ENCODE peak calls at places on chromosomes 3 and 15, in seven cellular contexts. One of them, this sample, is unnamed.

GRCh38 chr15:73859236-73859635 is 14.1 kb upstream of the TBC1D21 start:
- DNase-seq in tibial artery: no peak
- DNase-seq in GM12892: no peak
- DNase-seq in DMS79 treated with DMSO at 0.1 percent for 48 hours: no peak
- DNase-seq in fibroblast of lung: no peak
- DNase-seq in stimulated activated CD8-positive, alpha-beta memory T cell treated with anti-CD3 and anti-CD28 coated beads, Interleukin-12 subunit alpha, Interleukin-12 subunit beta, amount 100 ng/mL, for 1 hour: no peak
- DNase-seq in renal cortical epithelial cell: no peak
- DNase-seq in this sample: no peak

GRCh38 chr3:123755085-123755484 is 129.0 kb downstream of the MYLK start:
- DNase-seq in tibial artery: no peak
- DNase-seq in GM12892: no peak
- DNase-seq in DMS79 treated with DMSO at 0.1 percent for 48 hours: no peak
- DNase-seq in fibroblast of lung: no peak
- DNase-seq in stimulated activated CD8-positive, alpha-beta memory T cell treated with anti-CD3 and anti-CD28 coated beads, Interleukin-12 subunit alpha, Interleukin-12 subunit beta, amount 100 ng/mL, for 1 hour: no peak
- DNase-seq in renal cortical epithelial cell: peak
- DNase-seq in this sample: no peak

GRCh38 chr15:84611631-84612030 is 10.8 kb downstream of the ZSCAN2 start:
- DNase-seq in tibial artery: no peak
- DNase-seq in GM12892: no peak
- DNase-seq in DMS79 treated with DMSO at 0.1 percent for 48 hours: no peak
- DNase-seq in fibroblast of lung: no peak
- DNase-seq in stimulated activated CD8-positive, alpha-beta memory T cell treated with anti-CD3 and anti-CD28 coated beads, Interleukin-12 subunit alpha, Interleukin-12 subunit beta, amount 100 ng/mL, for 1 hour: no peak
- DNase-seq in renal cortical epithelial cell: no peak
- DNase-seq in this sample: no peak

GRCh38 chr15:77966540-77967290 is 110.8 kb downstream of the TBC1D2B start:
- DNase-seq in tibial artery: no peak
- DNase-seq in GM12892: no peak
- DNase-seq in DMS79 treated with DMSO at 0.1 percent for 48 hours: peak
- DNase-seq in fibroblast of lung: peak
- DNase-seq in stimulated activated CD8-positive, alpha-beta memory T cell treated with anti-CD3 and anti-CD28 coated beads, Interleukin-12 subunit alpha, Interleukin-12 subunit beta, amount 100 ng/mL, for 1 hour: peak
- DNase-seq in renal cortical epithelial cell: peak
- DNase-seq in this sample: no peak

GRCh38 chr15:90432253-90432652 is 44.2 kb downstream of the IQGAP1 start:
- DNase-seq in tibial artery: no peak
- DNase-seq in GM12892: no peak
- DNase-seq in DMS79 treated with DMSO at 0.1 percent for 48 hours: no peak
- DNase-seq in fibroblast of lung: no peak
- DNase-seq in stimulated activated CD8-positive, alpha-beta memory T cell treated with anti-CD3 and anti-CD28 coated beads, Interleukin-12 subunit alpha, Interleukin-12 subunit beta, amount 100 ng/mL, for 1 hour: no peak
- DNase-seq in renal cortical epithelial cell: no peak
- DNase-seq in this sample: no peak

GRCh38 chr3:197454014-197454413 is 101.8 kb downstream of the BDH1 start:
- DNase-seq in tibial artery: no peak
- DNase-seq in GM12892: no peak
- DNase-seq in DMS79 treated with DMSO at 0.1 percent for 48 hours: peak
- DNase-seq in fibroblast of lung: peak
- DNase-seq in stimulated activated CD8-positive, alpha-beta memory T cell treated with anti-CD3 and anti-CD28 coated beads, Interleukin-12 subunit alpha, Interleukin-12 subunit beta, amount 100 ng/mL, for 1 hour: no peak
- DNase-seq in renal cortical epithelial cell: peak
- DNase-seq in this sample: no peak

GRCh38 chr3:136343873-136344281 is 93.7 kb downstream of the PCCB start:
- DNase-seq in tibial artery: peak
- DNase-seq in GM12892: no peak
- DNase-seq in DMS79 treated with DMSO at 0.1 percent for 48 hours: peak
- DNase-seq in fibroblast of lung: peak
- DNase-seq in stimulated activated CD8-positive, alpha-beta memory T cell treated with anti-CD3 and anti-CD28 coated beads, Interleukin-12 subunit alpha, Interleukin-12 subunit beta, amount 100 ng/mL, for 1 hour: no peak
- DNase-seq in renal cortical epithelial cell: peak
- DNase-seq in this sample: peak

GRCh38 chr3:104810896-104811295 is 555.8 kb upstream of the ALCAM start:
- DNase-seq in tibial artery: no peak
- DNase-seq in GM12892: no peak
- DNase-seq in DMS79 treated with DMSO at 0.1 percent for 48 hours: no peak
- DNase-seq in fibroblast of lung: no peak
- DNase-seq in stimulated activated CD8-positive, alpha-beta memory T cell treated with anti-CD3 and anti-CD28 coated beads, Interleukin-12 subunit alpha, Interleukin-12 subunit beta, amount 100 ng/mL, for 1 hour: no peak
- DNase-seq in renal cortical epithelial cell: no peak
- DNase-seq in this sample: no peak

GRCh38 chr3:149934524-149934923 is 36.2 kb downstream of the PFN2 start:
- DNase-seq in tibial artery: peak
- DNase-seq in GM12892: no peak
- DNase-seq in DMS79 treated with DMSO at 0.1 percent for 48 hours: no peak
- DNase-seq in fibroblast of lung: peak
- DNase-seq in stimulated activated CD8-positive, alpha-beta memory T cell treated with anti-CD3 and anti-CD28 coated beads, Interleukin-12 subunit alpha, Interleukin-12 subunit beta, amount 100 ng/mL, for 1 hour: no peak
- DNase-seq in renal cortical epithelial cell: peak
- DNase-seq in this sample: peak

GRCh38 chr3:180680097-180680430 is 775 bp upstream of the CCDC39 start:
- DNase-seq in tibial artery: no peak
- DNase-seq in GM12892: no peak
- DNase-seq in DMS79 treated with DMSO at 0.1 percent for 48 hours: no peak
- DNase-seq in fibroblast of lung: peak
- DNase-seq in stimulated activated CD8-positive, alpha-beta memory T cell treated with anti-CD3 and anti-CD28 coated beads, Interleukin-12 subunit alpha, Interleukin-12 subunit beta, amount 100 ng/mL, for 1 hour: no peak
- DNase-seq in renal cortical epithelial cell: peak
- DNase-seq in this sample: no peak

GRCh38 chr3:52489453-52489852 is 5.7 kb upstream of the STAB1 start:
- DNase-seq in tibial artery: no peak
- DNase-seq in GM12892: no peak
- DNase-seq in DMS79 treated with DMSO at 0.1 percent for 48 hours: no peak
- DNase-seq in fibroblast of lung: no peak
- DNase-seq in stimulated activated CD8-positive, alpha-beta memory T cell treated with anti-CD3 and anti-CD28 coated beads, Interleukin-12 subunit alpha, Interleukin-12 subunit beta, amount 100 ng/mL, for 1 hour: no peak
- DNase-seq in renal cortical epithelial cell: no peak
- DNase-seq in this sample: no peak

GRCh38 chr3:65927576-65927975 is 111.1 kb downstream of the MAGI1 start:
- DNase-seq in tibial artery: no peak
- DNase-seq in GM12892: no peak
- DNase-seq in DMS79 treated with DMSO at 0.1 percent for 48 hours: peak
- DNase-seq in fibroblast of lung: no peak
- DNase-seq in stimulated activated CD8-positive, alpha-beta memory T cell treated with anti-CD3 and anti-CD28 coated beads, Interleukin-12 subunit alpha, Interleukin-12 subunit beta, amount 100 ng/mL, for 1 hour: no peak
- DNase-seq in renal cortical epithelial cell: peak
- DNase-seq in this sample: no peak

GRCh38 chr15:99788156-99788555 is 54.9 kb upstream of the LYSMD4 start:
- DNase-seq in tibial artery: no peak
- DNase-seq in GM12892: no peak
- DNase-seq in DMS79 treated with DMSO at 0.1 percent for 48 hours: no peak
- DNase-seq in fibroblast of lung: no peak
- DNase-seq in stimulated activated CD8-positive, alpha-beta memory T cell treated with anti-CD3 and anti-CD28 coated beads, Interleukin-12 subunit alpha, Interleukin-12 subunit beta, amount 100 ng/mL, for 1 hour: no peak
- DNase-seq in renal cortical epithelial cell: no peak
- DNase-seq in this sample: no peak

GRCh38 chr3:162704991-162705390 is 1208.4 kb downstream of the OTOL1 start:
- DNase-seq in tibial artery: no peak
- DNase-seq in GM12892: no peak
- DNase-seq in DMS79 treated with DMSO at 0.1 percent for 48 hours: no peak
- DNase-seq in fibroblast of lung: no peak
- DNase-seq in stimulated activated CD8-positive, alpha-beta memory T cell treated with anti-CD3 and anti-CD28 coated beads, Interleukin-12 subunit alpha, Interleukin-12 subunit beta, amount 100 ng/mL, for 1 hour: no peak
- DNase-seq in renal cortical epithelial cell: no peak
- DNase-seq in this sample: no peak

GRCh38 chr3:186200746-186201145 is 91.9 kb upstream of the ETV5 start:
- DNase-seq in tibial artery: no peak
- DNase-seq in GM12892: no peak
- DNase-seq in DMS79 treated with DMSO at 0.1 percent for 48 hours: no peak
- DNase-seq in fibroblast of lung: no peak
- DNase-seq in stimulated activated CD8-positive, alpha-beta memory T cell treated with anti-CD3 and anti-CD28 coated beads, Interleukin-12 subunit alpha, Interleukin-12 subunit beta, amount 100 ng/mL, for 1 hour: no peak
- DNase-seq in renal cortical epithelial cell: no peak
- DNase-seq in this sample: no peak

GRCh38 chr3:157204431-157204830 is 44.5 kb upstream of the CCNL1 start:
- DNase-seq in tibial artery: no peak
- DNase-seq in GM12892: no peak
- DNase-seq in DMS79 treated with DMSO at 0.1 percent for 48 hours: no peak
- DNase-seq in fibroblast of lung: peak
- DNase-seq in stimulated activated CD8-positive, alpha-beta memory T cell treated with anti-CD3 and anti-CD28 coated beads, Interleukin-12 subunit alpha, Interleukin-12 subunit beta, amount 100 ng/mL, for 1 hour: no peak
- DNase-seq in renal cortical epithelial cell: peak
- DNase-seq in this sample: no peak

GRCh38 chr15:67369359-67369758 is 114.8 kb downstream of the IQCH start:
- DNase-seq in tibial artery: no peak
- DNase-seq in GM12892: no peak
- DNase-seq in DMS79 treated with DMSO at 0.1 percent for 48 hours: no peak
- DNase-seq in fibroblast of lung: no peak
- DNase-seq in stimulated activated CD8-positive, alpha-beta memory T cell treated with anti-CD3 and anti-CD28 coated beads, Interleukin-12 subunit alpha, Interleukin-12 subunit beta, amount 100 ng/mL, for 1 hour: no peak
- DNase-seq in renal cortical epithelial cell: no peak
- DNase-seq in this sample: no peak

GRCh38 chr3:60755094-60755493 is 496.2 kb downstream of the FHIT start:
- DNase-seq in tibial artery: no peak
- DNase-seq in GM12892: no peak
- DNase-seq in DMS79 treated with DMSO at 0.1 percent for 48 hours: no peak
- DNase-seq in fibroblast of lung: no peak
- DNase-seq in stimulated activated CD8-positive, alpha-beta memory T cell treated with anti-CD3 and anti-CD28 coated beads, Interleukin-12 subunit alpha, Interleukin-12 subunit beta, amount 100 ng/mL, for 1 hour: no peak
- DNase-seq in renal cortical epithelial cell: no peak
- DNase-seq in this sample: no peak

GRCh38 chr3:39707314-39707909 is 102.0 kb upstream of the MYRIP start:
- DNase-seq in tibial artery: no peak
- DNase-seq in GM12892: no peak
- DNase-seq in DMS79 treated with DMSO at 0.1 percent for 48 hours: no peak
- DNase-seq in fibroblast of lung: peak
- DNase-seq in stimulated activated CD8-positive, alpha-beta memory T cell treated with anti-CD3 and anti-CD28 coated beads, Interleukin-12 subunit alpha, Interleukin-12 subunit beta, amount 100 ng/mL, for 1 hour: no peak
- DNase-seq in renal cortical epithelial cell: peak
- DNase-seq in this sample: no peak

GRCh38 chr15:57911247-57911646 is 154.3 kb downstream of the ALDH1A2 start:
- DNase-seq in tibial artery: no peak
- DNase-seq in GM12892: no peak
- DNase-seq in DMS79 treated with DMSO at 0.1 percent for 48 hours: no peak
- DNase-seq in fibroblast of lung: no peak
- DNase-seq in stimulated activated CD8-positive, alpha-beta memory T cell treated with anti-CD3 and anti-CD28 coated beads, Interleukin-12 subunit alpha, Interleukin-12 subunit beta, amount 100 ng/mL, for 1 hour: no peak
- DNase-seq in renal cortical epithelial cell: no peak
- DNase-seq in this sample: no peak

GRCh38 chr15:29736012-29736744 is 86.1 kb downstream of the TJP1 start:
- DNase-seq in tibial artery: no peak
- DNase-seq in GM12892: no peak
- DNase-seq in DMS79 treated with DMSO at 0.1 percent for 48 hours: no peak
- DNase-seq in fibroblast of lung: no peak
- DNase-seq in stimulated activated CD8-positive, alpha-beta memory T cell treated with anti-CD3 and anti-CD28 coated beads, Interleukin-12 subunit alpha, Interleukin-12 subunit beta, amount 100 ng/mL, for 1 hour: no peak
- DNase-seq in renal cortical epithelial cell: peak
- DNase-seq in this sample: no peak

GRCh38 chr3:114411292-114411691 is 117.5 kb downstream of the TIGIT start:
- DNase-seq in tibial artery: no peak
- DNase-seq in GM12892: no peak
- DNase-seq in DMS79 treated with DMSO at 0.1 percent for 48 hours: no peak
- DNase-seq in fibroblast of lung: peak
- DNase-seq in stimulated activated CD8-positive, alpha-beta memory T cell treated with anti-CD3 and anti-CD28 coated beads, Interleukin-12 subunit alpha, Interleukin-12 subunit beta, amount 100 ng/mL, for 1 hour: no peak
- DNase-seq in renal cortical epithelial cell: peak
- DNase-seq in this sample: no peak

GRCh38 chr3:128257632-128258031 is 104.4 kb downstream of the EEFSEC start:
- DNase-seq in tibial artery: no peak
- DNase-seq in GM12892: no peak
- DNase-seq in DMS79 treated with DMSO at 0.1 percent for 48 hours: no peak
- DNase-seq in fibroblast of lung: no peak
- DNase-seq in stimulated activated CD8-positive, alpha-beta memory T cell treated with anti-CD3 and anti-CD28 coated beads, Interleukin-12 subunit alpha, Interleukin-12 subunit beta, amount 100 ng/mL, for 1 hour: no peak
- DNase-seq in renal cortical epithelial cell: no peak
- DNase-seq in this sample: no peak

GRCh38 chr15:62658498-62658897 is 384.0 kb upstream of the TPM1 start:
- DNase-seq in tibial artery: no peak
- DNase-seq in GM12892: peak
- DNase-seq in DMS79 treated with DMSO at 0.1 percent for 48 hours: no peak
- DNase-seq in fibroblast of lung: no peak
- DNase-seq in stimulated activated CD8-positive, alpha-beta memory T cell treated with anti-CD3 and anti-CD28 coated beads, Interleukin-12 subunit alpha, Interleukin-12 subunit beta, amount 100 ng/mL, for 1 hour: no peak
- DNase-seq in renal cortical epithelial cell: no peak
- DNase-seq in this sample: no peak